ENCODE peak calls at places on chromosomes 13 and 19, in seven cellular contexts. X, L, S, Z, E, U and D are unnamed samples.
A peak's percentile ranks its signal among the peaks of the same experiment; 100 is the strongest.

GRCh38 chr13:110356362-110356761 is 49.3 kb downstream of the COL4A2 start:
- DNase-seq in Z (no peak), E (no peak), L (no peak), X (no peak), U (no peak), S (no peak), D (no peak)

GRCh38 chr19:17718988-17719711 is at the start of gene MAP1S:
- DNase-seq in L (peak; percentile 50), S (peak; percentile 84), Z (peak; percentile 54), E (peak; percentile 69), U (peak; percentile 51), X (peak; percentile 20), D (peak; percentile 94)

GRCh38 chr19:43560687-43561086 is 14.6 kb downstream of the XRCC1 start:
- DNase-seq in L (peak; percentile 12), S (peak; percentile 33), U (peak; percentile 13), E (no peak), Z (peak; percentile 21), X (no peak), D (no peak)

GRCh38 chr19:3768015-3768747 is 3.8 kb downstream of the RAX2 start:
- DNase-seq in U (no peak), E (no peak), S (no peak), L (no peak), X (no peak), Z (no peak), D (no peak)

GRCh38 chr13:44267966-44268365 is 105.7 kb upstream of the SERP2 start:
- DNase-seq in Z (no peak), L (peak; percentile 81), X (no peak), S (no peak), U (peak; percentile 15), E (no peak), D (no peak)

GRCh38 chr19:29215322-29215845 is 2.4 kb upstream of the UQCRFS1 start:
- DNase-seq in X (no peak), L (no peak), E (no peak), Z (no peak), S (no peak), U (no peak), D (no peak)

GRCh38 chr19:28569132-28570114 is 643.5 kb downstream of the UQCRFS1 start:
- DNase-seq in Z (no peak), U (no peak), E (no peak), S (no peak), L (no peak), X (no peak), D (no peak)

GRCh38 chr19:56156768-56157167 is 15.7 kb downstream of the ZNF444 start:
- DNase-seq in L (no peak), X (no peak), S (no peak), Z (no peak), U (no peak), E (no peak), D (no peak)

GRCh38 chr13:100644328-100644727 is 30.3 kb downstream of the TMTC4 start:
- DNase-seq in E (no peak), L (no peak), X (no peak), S (no peak), U (no peak), Z (no peak), D (no peak)

GRCh38 chr19:29812080-29812880 is 489 bp downstream of the CCNE1 start:
- DNase-seq in S (peak; percentile 32), L (no peak), E (peak; percentile 15), X (no peak), Z (no peak), U (no peak), D (no peak)

GRCh38 chr19:46537136-46538097 is 41.8 kb upstream of the PNMA8B start:
- DNase-seq in X (no peak), S (peak; percentile 77), E (peak; percentile 31), L (no peak), U (peak; percentile 26), Z (peak; percentile 68), D (peak; percentile 60)

GRCh38 chr19:6802336-6803035 is 30.0 kb downstream of the VAV1 start:
- DNase-seq in E (peak; percentile 79), S (peak; percentile 85), X (no peak), L (no peak), U (no peak), Z (peak; percentile 72), D (peak; percentile 70)

GRCh38 chr19:12720851-12721655 is 2.7 kb downstream of the TNPO2 start:
- DNase-seq in L (peak; percentile 17), Z (no peak), E (peak; percentile 44), S (no peak), X (no peak), U (no peak), D (no peak)

GRCh38 chr13:75327132-75327505 is 154.8 kb downstream of the TBC1D4 start:
- DNase-seq in Z (no peak), S (no peak), U (no peak), X (no peak), E (no peak), L (no peak), D (no peak)

GRCh38 chr13:99190147-99190985 is 10.3 kb upstream of the UBAC2 start:
- DNase-seq in L (no peak), U (no peak), Z (no peak), S (no peak), E (no peak), X (no peak), D (no peak)

GRCh38 chr19:30245401-30246039 is 126.7 kb upstream of the ZNF536 start:
- DNase-seq in Z (no peak), U (no peak), S (no peak), E (no peak), X (no peak), L (no peak), D (no peak)

GRCh38 chr13:98778749-98779148 is 26.3 kb upstream of the SLC15A1 start:
- DNase-seq in L (peak; percentile 59), U (no peak), X (no peak), S (no peak), Z (no peak), E (no peak), D (no peak)

GRCh38 chr13:31867709-31868108 is 128.4 kb downstream of the RXFP2 start:
- DNase-seq in X (no peak), E (no peak), L (no peak), S (no peak), U (no peak), Z (no peak), D (no peak)

GRCh38 chr13:37074703-37075102 is 15.2 kb upstream of the SUPT20H start:
- DNase-seq in S (no peak), U (peak; percentile 29), L (peak; percentile 55), X (no peak), E (no peak), Z (no peak), D (no peak)

GRCh38 chr13:45521292-45521691 is 56.6 kb downstream of the COG3 start:
- DNase-seq in S (no peak), L (peak; percentile 77), X (no peak), U (no peak), Z (no peak), E (no peak), D (no peak)

GRCh38 chr19:7926021-7926726 is at the start of gene CTXN1:
- DNase-seq in Z (peak; percentile 76), S (peak; percentile 85), L (peak; percentile 35), X (no peak), U (peak; percentile 58), E (no peak), D (peak; percentile 94)

GRCh38 chr13:49110122-49110831 is 109.9 kb upstream of the MLNR start:
- DNase-seq in X (peak; percentile 58), Z (peak; percentile 56), L (peak; percentile 90), U (peak; percentile 89), E (peak; percentile 88), S (peak; percentile 77), D (peak; percentile 54)